ENCODE peak calls at places on chromosomes 6 and 20, in four cellular contexts. One of them, this sample, is unnamed.

GRCh38 chr6:32173051-32173727 is 2.7 kb downstream of the AGPAT1 start:
- DNase-seq in IMR-90: no peak
- DNase-seq in BJ: no peak
- DNase-seq in stomach: no peak
- DNase-seq in this sample: no peak

GRCh38 chr20:6765469-6766058 is 1.9 kb upstream of the BMP2 start:
- DNase-seq in IMR-90: peak
- DNase-seq in BJ: peak
- DNase-seq in stomach: no peak
- DNase-seq in this sample: no peak

GRCh38 chr6:108482559-108482958 is 78.2 kb upstream of the FOXO3 start:
- DNase-seq in IMR-90: no peak
- DNase-seq in BJ: no peak
- DNase-seq in stomach: no peak
- DNase-seq in this sample: no peak

GRCh38 chr6:29705389-29706231 is 17.6 kb upstream of the HLA-F start:
- DNase-seq in IMR-90: peak
- DNase-seq in BJ: no peak
- DNase-seq in stomach: no peak
- DNase-seq in this sample: no peak

GRCh38 chr6:12477616-12478015 is 187.5 kb downstream of the EDN1 start:
- DNase-seq in IMR-90: peak
- DNase-seq in BJ: no peak
- DNase-seq in stomach: no peak
- DNase-seq in this sample: no peak

GRCh38 chr20:50325651-50326050 is 135.0 kb downstream of the CEBPB start:
- DNase-seq in IMR-90: no peak
- DNase-seq in BJ: no peak
- DNase-seq in stomach: no peak
- DNase-seq in this sample: no peak

GRCh38 chr6:142946924-142947701 is 2.1 kb upstream of the HIVEP2 start:
- DNase-seq in IMR-90: peak
- DNase-seq in BJ: no peak
- DNase-seq in stomach: peak
- DNase-seq in this sample: no peak

GRCh38 chr20:25148181-25148981 is 47.1 kb upstream of the ENTPD6 start:
- DNase-seq in IMR-90: peak
- DNase-seq in BJ: no peak
- DNase-seq in stomach: peak
- DNase-seq in this sample: no peak

GRCh38 chr6:146741609-146742008 is 142.8 kb downstream of the ADGB start:
- DNase-seq in IMR-90: peak
- DNase-seq in BJ: peak
- DNase-seq in stomach: no peak
- DNase-seq in this sample: no peak

GRCh38 chr6:36431197-36431596 is 11.5 kb downstream of the PXT1 start:
- DNase-seq in IMR-90: no peak
- DNase-seq in BJ: no peak
- DNase-seq in stomach: no peak
- DNase-seq in this sample: no peak

GRCh38 chr6:3457710-3458605 is 1.1 kb upstream of the SLC22A23 start:
- DNase-seq in IMR-90: no peak
- DNase-seq in BJ: no peak
- DNase-seq in stomach: peak
- DNase-seq in this sample: no peak

DNA sequence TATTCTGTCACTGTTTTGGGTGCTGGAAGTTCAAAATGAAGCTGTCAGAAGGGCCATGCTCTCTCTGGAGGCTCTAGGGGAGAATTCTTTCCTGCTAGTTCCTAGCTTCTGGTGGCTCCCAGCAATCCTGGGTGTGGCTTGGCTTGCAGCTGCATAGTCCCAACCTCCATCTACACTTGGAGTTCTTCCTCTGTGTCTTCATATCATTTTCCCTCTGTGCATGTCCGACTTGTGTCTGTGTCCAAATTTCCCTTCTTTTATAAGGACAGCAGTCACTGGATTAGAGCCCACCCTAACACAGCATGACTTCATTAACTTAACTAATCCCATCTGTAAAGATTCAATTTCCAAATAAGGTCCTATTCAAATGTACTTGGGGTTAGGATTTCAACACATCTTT is 23.3 kb upstream of the ENPP1 start:
- DNase-seq in IMR-90: no peak
- DNase-seq in BJ: no peak
- DNase-seq in stomach: no peak
- DNase-seq in this sample: peak
- H3K4me3 ChIP-seq in IMR-90: no peak
- H3K4me3 ChIP-seq in BJ: no peak
- H3K4me3 ChIP-seq in stomach: no peak
- H3K4me3 ChIP-seq in this sample: no peak

DNA sequence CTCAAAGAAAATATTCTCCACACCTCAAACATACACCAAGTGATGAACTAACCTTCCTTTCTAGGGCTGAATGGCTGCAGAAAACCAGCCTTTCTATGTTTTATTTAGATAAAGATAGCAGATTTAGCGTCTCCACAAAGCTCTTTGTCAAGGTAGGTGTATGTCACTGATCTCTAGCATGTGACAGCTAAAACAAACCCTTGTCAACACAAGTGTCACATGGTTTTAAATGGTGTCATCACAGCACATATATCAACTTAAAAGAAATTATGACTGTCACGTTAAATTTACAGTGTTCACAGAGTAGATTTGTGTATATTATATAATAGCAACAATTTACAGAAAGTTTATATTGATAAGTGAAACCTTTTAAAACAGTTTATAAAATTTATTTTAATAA is 58.3 kb downstream of the TENT5A start:
- DNase-seq in IMR-90: no peak
- DNase-seq in BJ: no peak
- DNase-seq in stomach: no peak
- DNase-seq in this sample: no peak
- TF ChIP-seq CTCF in IMR-90: no peak
- TF ChIP-seq CTCF in BJ: no peak
- TF ChIP-seq CTCF in stomach: no peak
- TF ChIP-seq CTCF in this sample: no peak

GRCh38 chr6:159168536-159169192 is 536 bp upstream of the FNDC1 start:
- DNase-seq in IMR-90: peak
- DNase-seq in BJ: no peak
- DNase-seq in stomach: peak
- DNase-seq in this sample: no peak

GRCh38 chr6:159169557-159170332 is 545 bp downstream of the FNDC1 start:
- DNase-seq in IMR-90: peak
- DNase-seq in BJ: no peak
- DNase-seq in stomach: no peak
- DNase-seq in this sample: no peak

GRCh38 chr6:159169193-159169555 is at the start of gene FNDC1:
- DNase-seq in IMR-90: no peak
- DNase-seq in BJ: no peak
- DNase-seq in stomach: no peak
- DNase-seq in this sample: no peak

GRCh38 chr6:159170999-159171712 is 2.0 kb downstream of the FNDC1 start:
- DNase-seq in IMR-90: peak
- DNase-seq in BJ: no peak
- DNase-seq in stomach: no peak
- DNase-seq in this sample: no peak

DNA sequence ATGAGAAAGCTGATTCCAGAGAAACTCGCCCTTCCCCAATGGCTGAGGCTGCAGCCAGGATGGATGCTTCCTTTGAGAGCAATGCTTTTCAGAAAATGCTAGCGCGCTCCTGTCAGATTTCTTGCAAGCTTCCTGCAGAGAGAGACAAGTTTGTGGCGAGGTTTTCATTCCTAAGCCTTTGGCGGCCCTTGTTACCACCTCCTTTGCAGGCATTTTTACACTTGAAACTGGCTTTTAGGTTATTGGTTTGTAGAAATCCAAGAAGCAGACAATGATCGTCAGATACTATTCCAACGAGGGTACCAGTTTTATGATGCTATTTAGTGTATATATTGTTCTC is 1.1 kb downstream of the FNDC1 start:
- DNase-seq in IMR-90: no peak
- DNase-seq in BJ: no peak
- DNase-seq in stomach: no peak
- DNase-seq in this sample: no peak
- H3K4me3 ChIP-seq in IMR-90: peak
- H3K4me3 ChIP-seq in BJ: no peak
- H3K4me3 ChIP-seq in stomach: no peak
- H3K4me3 ChIP-seq in this sample: no peak

GRCh38 chr20:56653221-56653620 is 24.1 kb downstream of the TFAP2C start:
- DNase-seq in IMR-90: no peak
- DNase-seq in BJ: no peak
- DNase-seq in stomach: no peak
- DNase-seq in this sample: no peak
- TF ChIP-seq CTCF in IMR-90: no peak
- TF ChIP-seq CTCF in BJ: no peak
- TF ChIP-seq CTCF in stomach: no peak
- TF ChIP-seq CTCF in this sample: no peak